ENCODE peak calls at places on chromosomes 6 and 20, in four cellular contexts. One of them, this sample, is unnamed.

GRCh38 chr20:59400666-59401065 is 100.3 kb downstream of the EDN3 start:
- DNase-seq in stimulated activated CD4-positive, alpha-beta T cell treated with anti-CD3 and anti-CD28 coated beads, Interleukin-4, amount 100 ng/mL, for 24 hours: peak; percentile 19
- DNase-seq in GM20000: no peak
- DNase-seq in progenitor cell of endocrine pancreas: no peak
- DNase-seq in this sample: peak; percentile 5

GRCh38 chr20:18832801-18833200 is 19.2 kb downstream of the SCP2D1 start:
- DNase-seq in stimulated activated CD4-positive, alpha-beta T cell treated with anti-CD3 and anti-CD28 coated beads, Interleukin-4, amount 100 ng/mL, for 24 hours: no peak
- DNase-seq in GM20000: no peak
- DNase-seq in progenitor cell of endocrine pancreas: no peak
- DNase-seq in this sample: no peak

GRCh38 chr6:161417712-161418457 is 144.0 kb upstream of the AGPAT4 start:
- DNase-seq in stimulated activated CD4-positive, alpha-beta T cell treated with anti-CD3 and anti-CD28 coated beads, Interleukin-4, amount 100 ng/mL, for 24 hours: no peak
- DNase-seq in GM20000: no peak
- DNase-seq in progenitor cell of endocrine pancreas: no peak
- DNase-seq in this sample: no peak

GRCh38 chr6:52820198-52820597 is 16.6 kb upstream of the GSTA1 start:
- DNase-seq in stimulated activated CD4-positive, alpha-beta T cell treated with anti-CD3 and anti-CD28 coated beads, Interleukin-4, amount 100 ng/mL, for 24 hours: no peak
- DNase-seq in GM20000: no peak
- DNase-seq in progenitor cell of endocrine pancreas: no peak
- DNase-seq in this sample: no peak

GRCh38 chr6:13978787-13979186 is 54.0 kb downstream of the RNF182 start:
- DNase-seq in stimulated activated CD4-positive, alpha-beta T cell treated with anti-CD3 and anti-CD28 coated beads, Interleukin-4, amount 100 ng/mL, for 24 hours: no peak
- DNase-seq in GM20000: no peak
- DNase-seq in progenitor cell of endocrine pancreas: no peak
- DNase-seq in this sample: no peak

GRCh38 chr6:41577865-41578713 is 31.9 kb downstream of the FOXP4 start:
- DNase-seq in stimulated activated CD4-positive, alpha-beta T cell treated with anti-CD3 and anti-CD28 coated beads, Interleukin-4, amount 100 ng/mL, for 24 hours: no peak
- DNase-seq in GM20000: no peak
- DNase-seq in progenitor cell of endocrine pancreas: no peak
- DNase-seq in this sample: no peak

GRCh38 chr6:11080296-11080695 is 13.3 kb upstream of the SMIM13 start:
- DNase-seq in stimulated activated CD4-positive, alpha-beta T cell treated with anti-CD3 and anti-CD28 coated beads, Interleukin-4, amount 100 ng/mL, for 24 hours: no peak
- DNase-seq in GM20000: no peak
- DNase-seq in progenitor cell of endocrine pancreas: no peak
- DNase-seq in this sample: no peak

GRCh38 chr6:144296973-144297372 is 11.8 kb downstream of the UTRN start:
- DNase-seq in stimulated activated CD4-positive, alpha-beta T cell treated with anti-CD3 and anti-CD28 coated beads, Interleukin-4, amount 100 ng/mL, for 24 hours: no peak
- DNase-seq in GM20000: no peak
- DNase-seq in progenitor cell of endocrine pancreas: no peak
- DNase-seq in this sample: no peak

GRCh38 chr6:43515808-43516207 is 918 bp downstream of the YIPF3 start:
- DNase-seq in stimulated activated CD4-positive, alpha-beta T cell treated with anti-CD3 and anti-CD28 coated beads, Interleukin-4, amount 100 ng/mL, for 24 hours: no peak
- DNase-seq in GM20000: no peak
- DNase-seq in progenitor cell of endocrine pancreas: no peak
- DNase-seq in this sample: no peak

This sample was measured in T-helper 2 cell treated with Interferon-gamma antibody and Interleukin-4, amounts not matched to agents 5 μg/mL and 100 μg/mL, for 36 hours.